ENCODE peak calls at places on chromosomes 5 and 9, in seven cellular contexts. B is left lung, H is endodermal cell, Q is stomach, Z is breast epithelium, N is tibial artery, C is MM.1S. O is an unnamed sample.

GRCh38 chr9:970310-971002 is 6.0 kb upstream of the DMRT3 start:
- DNase-seq in B (no peak), H (peak; percentile 89), Q (no peak), Z (no peak), N (no peak), C (no peak), O (no peak)

GRCh38 chr5:39420482-39421145 is 4.2 kb downstream of the DAB2 start:
- DNase-seq in B (no peak), H (no peak), Q (peak; percentile 29), Z (peak; percentile 46), N (peak; percentile 83), C (no peak), O (peak; percentile 81)

GRCh38 chr9:21560281-21560745 is 78.2 kb upstream of the IFNE start:
- DNase-seq in B (no peak), H (no peak), Q (no peak), Z (no peak), N (no peak), C (no peak), O (no peak)

GRCh38 chr5:88683506-88684135 is 199.4 kb downstream of the MEF2C start:
- DNase-seq in B (no peak), H (peak; percentile 88), Q (no peak), Z (no peak), N (no peak), C (peak; percentile 78), O (no peak)

GRCh38 chr5:58149750-58150149 is 310.1 kb downstream of the PLK2 start:
- DNase-seq in B (no peak), H (no peak), Q (no peak), Z (no peak), N (no peak), C (no peak), O (no peak)

GRCh38 chr5:40385544-40385943 is 294.2 kb upstream of the PTGER4 start:
- DNase-seq in B (no peak), H (peak; percentile 56), Q (no peak), Z (peak; percentile 52), N (no peak), C (no peak), O (no peak)

GRCh38 chr9:76374702-76375543 is 19.3 kb downstream of the RFK start:
- DNase-seq in B (no peak), H (peak; percentile 80), Q (peak; percentile 90), Z (peak; percentile 52), N (no peak), C (no peak), O (no peak)

GRCh38 chr9:71929223-71929622 is 17.8 kb downstream of the C9orf85 start:
- DNase-seq in B (no peak), H (no peak), Q (no peak), Z (no peak), N (no peak), C (no peak), O (no peak)

GRCh38 chr5:29143266-29143665 is 2050.2 kb upstream of the CDH6 start:
- DNase-seq in B (no peak), H (no peak), Q (no peak), Z (no peak), N (no peak), C (no peak), O (no peak)

GRCh38 chr5:141913560-141913959 is 10.1 kb upstream of the DELE1 start:
- DNase-seq in B (no peak), H (no peak), Q (no peak), Z (no peak), N (peak; percentile 55), C (no peak), O (no peak)

GRCh38 chr5:10295619-10296326 is 11.9 kb downstream of the CMBL start:
- DNase-seq in B (no peak), H (no peak), Q (peak; percentile 28), Z (no peak), N (no peak), C (no peak), O (no peak)

GRCh38 chr9:91192379-91192775 is 169.3 kb downstream of the AUH start:
- DNase-seq in B (no peak), H (no peak), Q (no peak), Z (no peak), N (no peak), C (peak; percentile 99), O (no peak)

GRCh38 chr5:169503899-169504298 is 79.7 kb upstream of the SPDL1 start:
- DNase-seq in B (no peak), H (peak; percentile 57), Q (no peak), Z (no peak), N (no peak), C (no peak), O (no peak)

GRCh38 chr5:68021958-68022357 is 193.6 kb upstream of the PIK3R1 start:
- DNase-seq in B (no peak), H (no peak), Q (no peak), Z (no peak), N (no peak), C (no peak), O (no peak)

GRCh38 chr5:180704362-180704761 is 35.5 kb downstream of the OR2Y1 start:
- DNase-seq in B (no peak), H (no peak), Q (no peak), Z (no peak), N (no peak), C (no peak), O (no peak)

GRCh38 chr5:172010278-172010677 is 3.8 kb upstream of the FBXW11 start:
- DNase-seq in B (no peak), H (no peak), Q (no peak), Z (no peak), N (no peak), C (no peak), O (no peak)

GRCh38 chr9:123255718-123256117 is 12.7 kb downstream of the STRBP start:
- DNase-seq in B (no peak), H (no peak), Q (no peak), Z (no peak), N (no peak), C (no peak), O (no peak)

GRCh38 chr5:138972836-138973235 is 97.7 kb upstream of the LRRTM2 start:
- DNase-seq in B (no peak), H (peak; percentile 73), Q (no peak), Z (no peak), N (peak; percentile 38), C (no peak), O (no peak)

GRCh38 chr9:71001780-71002386 is 119.5 kb downstream of the TRPM3 start:
- DNase-seq in B (no peak), H (peak; percentile 80), Q (peak; percentile 49), Z (peak; percentile 21), N (no peak), C (peak; percentile 50), O (no peak)

GRCh38 chr5:62149894-62150293 is 156.1 kb upstream of the KIF2A start:
- DNase-seq in B (no peak), H (no peak), Q (no peak), Z (no peak), N (no peak), C (no peak), O (no peak)

GRCh38 chr5:132100672-132101261 is 27.2 kb downstream of the CSF2 start:
- DNase-seq in B (no peak), H (peak; percentile 34), Q (no peak), Z (no peak), N (no peak), C (peak; percentile 89), O (no peak)

DNA sequence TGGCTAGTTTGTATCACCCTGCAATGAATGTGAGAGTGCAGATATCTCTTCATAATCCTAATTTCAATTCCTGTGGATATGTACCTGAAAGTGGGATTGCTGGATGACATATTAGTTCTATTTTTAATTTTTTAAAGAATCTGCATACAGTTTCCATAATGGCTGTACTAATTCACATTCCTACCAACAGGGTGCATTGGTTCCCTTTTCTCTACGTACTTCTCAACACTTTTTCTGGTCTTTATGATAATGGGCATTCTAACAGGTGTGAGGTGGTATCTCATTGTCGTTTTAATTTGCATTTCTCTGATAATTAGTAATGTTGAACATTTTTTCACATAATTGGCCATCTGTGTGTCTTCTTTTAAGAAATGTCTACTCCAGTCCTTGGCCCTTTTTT is 927.5 kb downstream of the DTWD2 start:
- DNase-seq in B (no peak), H (no peak), Q (no peak), Z (no peak), N (no peak), C (no peak), O (no peak)
- TF ChIP-seq CTCF in B (no peak), H (peak; percentile 79), Q (no peak), Z (no peak), N (no peak), C (peak; percentile 23), O (no peak)

GRCh38 chr9:86818636-86819035 is 128.7 kb downstream of the GAS1 start:
- DNase-seq in B (no peak), H (no peak), Q (no peak), Z (no peak), N (no peak), C (no peak), O (no peak)
- H3K4me3 ChIP-seq in B (no peak overlapping the region), H (no peak overlapping the region), Q (no peak overlapping the region), Z (no peak overlapping the region), N (no peak overlapping the region), C (no peak overlapping the region), O (no peak overlapping the region)

DNA sequence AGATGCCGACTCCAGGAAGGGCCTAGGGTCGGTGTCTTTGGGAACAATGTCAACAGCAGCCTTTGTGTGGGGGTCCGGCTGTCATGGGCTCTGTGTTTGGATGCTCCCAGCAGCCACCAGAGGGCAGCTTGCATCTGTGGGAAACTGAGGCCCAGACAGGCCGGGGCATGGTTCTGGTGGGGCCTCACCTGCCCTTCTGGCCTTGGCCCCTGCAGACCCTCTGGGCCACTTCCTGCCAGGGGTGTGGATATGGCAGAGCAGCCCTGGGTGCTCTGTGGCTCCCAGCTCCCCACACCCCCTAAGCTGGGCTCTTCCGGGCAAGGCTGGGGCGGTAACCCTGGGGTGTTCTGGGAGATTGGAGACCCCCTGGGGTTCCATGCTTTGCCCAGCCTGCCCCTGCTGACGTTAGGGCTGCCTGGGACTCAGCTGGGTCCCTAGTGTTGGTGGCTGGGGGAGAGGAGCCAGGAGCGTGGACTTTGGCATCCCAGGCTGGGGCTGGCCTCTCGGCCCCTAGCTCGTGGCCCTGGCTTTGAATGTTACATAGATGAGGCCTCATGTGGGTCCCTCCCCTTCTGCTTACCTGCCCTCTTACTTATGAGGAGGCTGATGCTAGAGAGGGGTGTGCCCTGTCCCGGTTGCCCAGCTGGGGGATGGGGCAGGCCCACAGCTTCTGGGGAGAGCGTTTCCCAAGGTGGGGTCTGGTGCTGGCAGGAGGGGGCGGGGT is 38.3 kb downstream of the RXRA start:
- DNase-seq in B (no peak), H (no peak), Q (no peak), Z (no peak), N (no peak), C (no peak), O (no peak)
- TF ChIP-seq CTCF in B (no peak), H (peak; percentile 28), Q (no peak), Z (no peak), N (no peak), C (no peak), O (no peak)

DNA sequence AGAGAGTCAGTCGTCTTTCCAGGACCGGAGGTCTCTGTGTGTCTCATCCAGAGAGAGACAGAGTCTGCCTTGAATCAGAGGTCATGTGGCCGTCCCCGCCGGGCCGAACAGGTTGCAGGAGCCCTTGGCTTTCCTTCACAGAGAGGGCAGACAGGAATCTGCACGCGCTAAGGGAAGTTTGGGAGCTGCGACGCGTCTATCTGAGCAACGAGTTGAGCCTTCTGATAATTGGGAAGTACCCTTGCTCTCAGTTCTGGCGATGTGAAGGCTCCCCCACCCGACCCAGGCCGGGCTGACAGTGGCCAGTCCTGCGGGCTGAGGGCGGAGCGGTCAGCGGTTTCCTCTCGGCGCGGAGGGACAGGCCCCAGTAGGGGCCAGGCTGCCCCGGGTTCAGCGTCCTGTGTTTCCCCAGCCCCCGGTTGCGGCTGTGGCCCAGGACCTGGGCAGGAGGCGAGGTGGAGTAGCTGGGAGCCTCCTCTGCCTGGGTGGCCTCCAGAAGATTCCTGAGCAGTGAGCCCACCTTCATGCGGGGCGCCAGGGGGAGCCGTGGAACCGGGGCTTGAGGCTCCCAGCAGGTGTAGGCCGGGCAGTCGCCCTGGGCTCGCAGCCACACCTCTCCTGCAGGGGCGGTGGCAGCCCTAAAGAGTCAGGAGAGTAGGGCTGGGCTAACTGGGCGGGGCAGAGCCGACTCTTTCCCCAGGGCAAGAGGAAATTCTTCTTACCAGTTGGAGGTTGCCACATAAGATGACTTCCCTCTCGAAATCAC is 13.8 kb downstream of the NR2F1 start:
- DNase-seq in B (peak; percentile 85), H (peak; percentile 92), Q (peak; percentile 43), Z (no peak), N (no peak), C (no peak), O (no peak)
- H3K4me3 ChIP-seq in B (no peak overlapping the region), H (peak overlapping the region; percentile 13), Q (peak overlapping the region; percentile 16), Z (no peak overlapping the region), N (no peak overlapping the region), C (no peak overlapping the region), O (no peak overlapping the region)

O was measured in suprapubic skin.